ENCODE peak calls at places on chromosomes 13 and 19, in six cellular contexts. H is endodermal cell; T is frontal cortex; N is NCI-H2081; D is stimulated activated CD8-positive, alpha-beta memory T cell treated with anti-CD3 and anti-CD28 coated beads, Interleukin-2, amount 100 ng/mL, for 1 hour; G is ecto neural progenitor cell. B is an unnamed sample.
A peak's percentile ranks its signal among the peaks of the same experiment; 100 is the strongest.

GRCh38 chr19:13621413-13621812 is 115.1 kb upstream of the CACNA1A start:
- DNase-seq in T (no peak), N (peak; percentile 38), D (no peak), H (peak; percentile 90), G (no peak), B (peak; percentile 86)

GRCh38 chr13:21075303-21076264 is 14.2 kb upstream of the LATS2 start:
- DNase-seq in D (no peak), T (no peak), H (peak; percentile 88), N (no peak), G (peak; percentile 79), B (peak; percentile 86)

GRCh38 chr19:35641515-35642151 is at the start of gene ETV2:
- DNase-seq in N (no peak), D (no peak), T (no peak), G (peak; percentile 73), H (peak; percentile 80), B (no peak)

GRCh38 chr19:49555600-49556411 is 24.6 kb downstream of the NOSIP start:
- DNase-seq in G (peak; percentile 95), T (no peak), N (no peak), D (peak; percentile 75), H (peak; percentile 98), B (no peak)

GRCh38 chr13:73000027-73000674 is 58.7 kb upstream of the KLF5 start:
- DNase-seq in G (no peak), H (no peak), N (peak; percentile 37), D (no peak), T (no peak), B (no peak)

GRCh38 chr19:11767633-11768133 is 883 bp downstream of the ZNF441 start:
- DNase-seq in T (peak; percentile 13), D (no peak), H (peak; percentile 46), N (no peak), G (peak; percentile 53), B (no peak)

GRCh38 chr13:30480292-30480947 is 14.7 kb upstream of the HMGB1 start:
- DNase-seq in G (no peak), T (no peak), D (no peak), N (no peak), H (no peak), B (no peak)

GRCh38 chr13:51998723-51999471 is 12.4 kb downstream of the ATP7B start:
- DNase-seq in H (peak; percentile 69), T (no peak), D (no peak), N (no peak), G (no peak), B (no peak)

GRCh38 chr13:44317752-44318550 is 55.7 kb upstream of the SERP2 start:
- DNase-seq in D (no peak), H (no peak), G (no peak), N (peak; percentile 82), T (no peak), B (peak; percentile 6)

GRCh38 chr13:103102482-103102881 is 36.3 kb upstream of the SLC10A2 start:
- DNase-seq in T (no peak), G (no peak), H (no peak), D (no peak), N (no peak), B (no peak)

GRCh38 chr13:51862965-51863364 is 1.2 kb downstream of the CCDC70 start:
- DNase-seq in T (no peak), N (no peak), H (no peak), G (no peak), D (no peak), B (no peak)

GRCh38 chr19:15441317-15441716 is 8.4 kb downstream of the WIZ start:
- DNase-seq in D (no peak), G (no peak), T (no peak), N (no peak), H (no peak), B (no peak)

GRCh38 chr13:73602295-73602694 is 531.9 kb downstream of the KLF12 start:
- DNase-seq in G (no peak), N (no peak), H (no peak), T (no peak), D (no peak), B (no peak)

GRCh38 chr13:72599148-72599743 is 128.2 kb downstream of the MZT1 start:
- DNase-seq in N (no peak), T (no peak), H (no peak), G (no peak), D (no peak), B (no peak)

GRCh38 chr19:751501-752341 is 809 bp downstream of the MISP start:
- DNase-seq in H (peak; percentile 69), T (no peak), N (no peak), G (no peak), D (no peak), B (no peak)

GRCh38 chr19:10748924-10749434 is 31.1 kb downstream of the DNM2 start:
- DNase-seq in H (no peak), G (no peak), N (peak; percentile 55), T (no peak), D (no peak), B (no peak)

GRCh38 chr13:47117268-47117667 is 220.4 kb upstream of the HTR2A start:
- DNase-seq in T (no peak), H (no peak), D (no peak), G (no peak), N (no peak), B (no peak)

GRCh38 chr19:8210660-8211101 is 1.5 kb downstream of the CERS4 start:
- DNase-seq in D (no peak), H (no peak), T (no peak), G (no peak), N (no peak), B (no peak)

GRCh38 chr19:28497137-28497536 is 715.8 kb downstream of the UQCRFS1 start:
- DNase-seq in G (no peak), H (no peak), N (no peak), D (no peak), T (no peak), B (no peak)

GRCh38 chr19:3506384-3507340 is 551 bp downstream of the FZR1 start:
- DNase-seq in H (peak; percentile 66), G (peak; percentile 61), N (no peak), T (no peak), D (no peak), B (no peak)

GRCh38 chr19:55418185-55418584 is 10.6 kb upstream of the UBE2S start:
- DNase-seq in N (peak; percentile 65), T (peak; percentile 70), H (peak; percentile 89), D (peak; percentile 20), G (peak; percentile 75), B (no peak)

GRCh38 chr13:46728777-46729176 is 68.2 kb downstream of the ESD start:
- DNase-seq in N (no peak), T (no peak), D (no peak), G (no peak), H (peak; percentile 59), B (no peak)

GRCh38 chr19:28168557-28168956 is 1044.4 kb downstream of the UQCRFS1 start:
- DNase-seq in H (peak; percentile 91), T (no peak), G (no peak), D (no peak), N (no peak), B (no peak)

GRCh38 chr13:21949818-21950429 is 279.1 kb downstream of the FGF9 start:
- DNase-seq in G (no peak), T (no peak), N (no peak), H (no peak), D (no peak), B (no peak)

GRCh38 chr13:109141716-109142115 is 512.3 kb downstream of the MYO16 start:
- DNase-seq in N (no peak), G (no peak), T (no peak), D (no peak), H (no peak), B (no peak)

GRCh38 chr19:30807263-30807662 is 435.1 kb downstream of the ZNF536 start:
- DNase-seq in H (no peak), N (no peak), D (no peak), G (no peak), T (no peak), B (no peak)

B was measured in osteocyte.